ENCODE peak calls at places on chromosomes 4 and X, in five cellular contexts. One of them, this sample, is unnamed.

GRCh38 chr4:1113311-1114009 is at the start of gene RNF212:
- DNase-seq in K562: no peak
- DNase-seq in HepG2: no peak
- DNase-seq in SK-N-SH: peak
- DNase-seq in GM12878: no peak
- DNase-seq in this sample: no peak

GRCh38 chr4:16264798-16265197 is 38.5 kb upstream of the TAPT1 start:
- DNase-seq in K562: peak
- DNase-seq in HepG2: peak
- DNase-seq in SK-N-SH: peak
- DNase-seq in GM12878: peak
- DNase-seq in this sample: peak

GRCh38 chrX:23907106-23907495 is 637 bp downstream of the APOO start:
- DNase-seq in K562: no peak
- DNase-seq in HepG2: no peak
- DNase-seq in SK-N-SH: no peak
- DNase-seq in GM12878: no peak
- DNase-seq in this sample: no peak

GRCh38 chr4:7871356-7871755 is 68.3 kb downstream of the AFAP1 start:
- DNase-seq in K562: no peak
- DNase-seq in HepG2: no peak
- DNase-seq in SK-N-SH: no peak
- DNase-seq in GM12878: no peak
- DNase-seq in this sample: no peak

GRCh38 chr4:119570401-119570800 is 58.2 kb downstream of the PDE5A start:
- DNase-seq in K562: no peak
- DNase-seq in HepG2: no peak
- DNase-seq in SK-N-SH: no peak
- DNase-seq in GM12878: no peak
- DNase-seq in this sample: no peak

GRCh38 chr4:83011779-83012630 is 1.4 kb upstream of the LIN54 start:
- DNase-seq in K562: peak
- DNase-seq in HepG2: no peak
- DNase-seq in SK-N-SH: no peak
- DNase-seq in GM12878: no peak
- DNase-seq in this sample: no peak

GRCh38 chrX:38798956-38799355 is 2.3 kb upstream of the MID1IP1 start:
- DNase-seq in K562: no peak
- DNase-seq in HepG2: no peak
- DNase-seq in SK-N-SH: no peak
- DNase-seq in GM12878: no peak
- DNase-seq in this sample: no peak

GRCh38 chr4:68373513-68373912 is 23.6 kb upstream of the YTHDC1 start:
- DNase-seq in K562: peak
- DNase-seq in HepG2: no peak
- DNase-seq in SK-N-SH: peak
- DNase-seq in GM12878: no peak
- DNase-seq in this sample: no peak

GRCh38 chrX:134520860-134521390 is 61.0 kb downstream of the HPRT1 start:
- DNase-seq in K562: peak
- DNase-seq in HepG2: peak
- DNase-seq in SK-N-SH: peak
- DNase-seq in GM12878: no peak
- DNase-seq in this sample: peak

GRCh38 chrX:53089224-53089842 is 4.6 kb upstream of the KANTR start:
- DNase-seq in K562: peak
- DNase-seq in HepG2: no peak
- DNase-seq in SK-N-SH: peak
- DNase-seq in GM12878: no peak
- DNase-seq in this sample: peak

GRCh38 chrX:51614353-51614752 is 4.4 kb downstream of the CENPVL3 start:
- DNase-seq in K562: peak
- DNase-seq in HepG2: peak
- DNase-seq in SK-N-SH: peak
- DNase-seq in GM12878: no peak
- DNase-seq in this sample: peak

GRCh38 chr4:31045724-31046318 is 325.7 kb downstream of the PCDH7 start:
- DNase-seq in K562: peak
- DNase-seq in HepG2: no peak
- DNase-seq in SK-N-SH: no peak
- DNase-seq in GM12878: no peak
- DNase-seq in this sample: no peak

DNA sequence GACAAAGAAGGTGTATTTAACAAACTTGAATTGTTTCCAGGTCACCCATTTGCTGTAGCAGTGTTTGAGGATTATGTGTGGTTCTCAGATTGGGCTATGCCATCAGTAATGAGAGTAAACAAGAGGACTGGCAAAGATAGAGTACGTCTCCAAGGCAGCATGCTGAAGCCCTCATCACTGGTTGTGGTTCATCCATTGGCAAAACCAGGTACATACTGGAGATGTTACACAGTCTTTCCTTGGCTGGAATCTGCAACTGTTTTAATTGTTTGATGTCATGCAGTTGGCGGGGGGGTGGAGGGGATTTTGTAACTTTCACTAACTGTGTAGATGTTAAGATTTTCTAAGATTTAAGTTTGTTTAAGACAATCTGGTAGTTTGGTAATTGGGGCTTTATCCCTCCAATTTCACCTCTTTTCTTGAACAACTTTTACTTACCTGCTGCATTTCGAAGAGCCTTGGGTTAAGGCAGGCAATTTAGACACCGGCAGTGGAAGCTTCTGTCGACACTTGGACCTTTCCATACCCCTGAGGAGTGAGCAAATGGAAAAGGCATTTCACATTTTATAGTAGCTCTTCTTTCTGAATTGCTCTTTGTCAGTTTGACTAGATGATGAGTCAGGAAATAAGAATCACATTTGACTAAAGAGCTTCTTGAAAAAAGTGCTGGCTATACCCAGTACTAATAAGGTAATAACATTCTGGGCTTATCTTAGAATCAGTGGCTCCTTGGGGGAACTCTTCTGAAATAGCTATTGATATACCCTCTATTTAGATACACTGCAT is 67.4 kb downstream of the EGF start:
- DNase-seq in K562: no peak
- DNase-seq in HepG2: no peak
- DNase-seq in SK-N-SH: no peak
- DNase-seq in GM12878: no peak
- DNase-seq in this sample: no peak
- TF ChIP-seq MAX in K562: no peak
- TF ChIP-seq MAX in HepG2: no peak
- TF ChIP-seq MAX in SK-N-SH: no peak
- TF ChIP-seq MAX in GM12878: no peak
- TF ChIP-seq MAX in this sample: no peak

DNA sequence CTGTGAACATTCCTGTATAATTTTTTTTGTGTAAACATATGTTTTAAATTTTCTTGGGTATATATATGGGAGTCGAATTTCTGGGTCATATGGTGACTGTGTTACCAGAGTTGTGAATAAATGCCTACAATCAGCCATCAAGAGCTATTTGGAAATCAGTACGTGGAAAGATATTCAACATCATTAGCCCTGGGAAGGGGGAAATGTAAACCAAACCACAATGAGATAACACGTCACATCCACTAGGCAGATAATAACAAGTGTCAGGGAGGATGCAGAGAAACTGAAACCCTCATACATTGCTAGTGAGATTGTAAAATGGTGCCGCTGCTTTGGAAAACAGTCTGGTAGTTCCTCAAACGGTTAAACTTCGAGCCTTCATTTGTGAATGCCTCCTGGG is 43.9 kb downstream of the LUZP4 start:
- DNase-seq in K562: no peak
- DNase-seq in HepG2: no peak
- DNase-seq in SK-N-SH: no peak
- DNase-seq in GM12878: no peak
- DNase-seq in this sample: no peak
- TF ChIP-seq ZBTB33 in K562: no peak
- TF ChIP-seq ZBTB33 in HepG2: no peak
- TF ChIP-seq ZBTB33 in SK-N-SH: no peak
- TF ChIP-seq ZBTB33 in GM12878: no peak
- TF ChIP-seq ZBTB33 in this sample: no peak

GRCh38 chrX:74421181-74422028 is at the start of gene SLC16A2:
- DNase-seq in K562: no peak
- DNase-seq in HepG2: no peak
- DNase-seq in SK-N-SH: peak
- DNase-seq in GM12878: no peak
- DNase-seq in this sample: no peak
- TF ChIP-seq SIN3A in K562: no peak
- TF ChIP-seq SIN3A in HepG2: no peak
- TF ChIP-seq SIN3A in SK-N-SH: no peak
- TF ChIP-seq SIN3A in GM12878: no peak
- TF ChIP-seq SIN3A in this sample: no peak

GRCh38 chr4:182367153-182367552 is 124.0 kb downstream of the TENM3 start:
- DNase-seq in K562: no peak
- DNase-seq in HepG2: no peak
- DNase-seq in SK-N-SH: no peak
- DNase-seq in GM12878: no peak
- DNase-seq in this sample: no peak

GRCh38 chr4:182370491-182370890 is 127.3 kb downstream of the TENM3 start:
- DNase-seq in K562: no peak
- DNase-seq in HepG2: no peak
- DNase-seq in SK-N-SH: no peak
- DNase-seq in GM12878: no peak
- DNase-seq in this sample: no peak

DNA sequence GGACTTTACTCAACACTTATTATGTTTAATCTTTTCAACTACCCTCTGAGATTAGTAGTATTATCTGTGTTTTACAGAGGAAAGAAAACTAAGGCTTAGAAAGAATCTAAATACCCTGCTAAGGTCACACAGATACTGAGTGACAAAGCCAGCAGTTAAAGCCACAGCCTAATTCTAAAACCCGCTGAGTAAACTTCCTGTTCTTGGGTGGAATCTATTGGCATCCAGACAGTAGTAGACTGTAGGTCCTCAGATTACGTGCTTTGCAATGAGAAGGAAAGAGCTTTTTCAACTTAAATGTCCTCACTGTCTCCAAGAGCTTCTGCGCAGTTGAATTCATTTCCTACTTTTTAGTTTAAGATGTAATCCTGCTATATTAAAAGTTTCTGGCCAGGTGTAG is 126.0 kb downstream of the TENM3 start:
- DNase-seq in K562: no peak
- DNase-seq in HepG2: no peak
- DNase-seq in SK-N-SH: no peak
- DNase-seq in GM12878: no peak
- DNase-seq in this sample: no peak
- TF ChIP-seq MAX in K562: no peak
- TF ChIP-seq MAX in HepG2: no peak
- TF ChIP-seq MAX in SK-N-SH: no peak
- TF ChIP-seq MAX in GM12878: no peak
- TF ChIP-seq MAX in this sample: no peak

GRCh38 chrX:68822641-68823410 is 6.0 kb upstream of the EFNB1 start:
- DNase-seq in K562: peak
- DNase-seq in HepG2: peak
- DNase-seq in SK-N-SH: peak
- DNase-seq in GM12878: no peak
- DNase-seq in this sample: peak
- TF ChIP-seq ZBTB33 in K562: no peak
- TF ChIP-seq ZBTB33 in HepG2: no peak
- TF ChIP-seq ZBTB33 in SK-N-SH: no peak
- TF ChIP-seq ZBTB33 in GM12878: no peak
- TF ChIP-seq ZBTB33 in this sample: no peak

DNA sequence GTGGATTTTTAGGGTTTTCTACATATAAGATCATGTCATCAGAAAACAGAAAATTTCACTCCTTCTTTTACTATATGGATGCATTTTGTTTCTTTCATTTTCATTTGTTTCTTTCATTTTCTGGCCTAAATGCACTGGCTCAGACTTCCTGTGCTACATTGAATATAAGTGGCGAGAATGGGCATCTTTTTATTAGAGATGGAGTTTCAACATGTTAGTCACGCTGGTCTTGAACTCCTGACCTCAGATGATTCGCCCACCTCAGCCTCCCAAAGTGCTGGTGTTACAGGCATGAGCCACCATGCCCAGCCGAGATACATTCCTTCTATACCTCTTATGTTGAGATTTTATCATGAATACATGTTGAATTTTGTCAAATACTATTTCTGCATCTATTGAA is 61.8 kb downstream of the BRWD3 start:
- DNase-seq in K562: no peak
- DNase-seq in HepG2: no peak
- DNase-seq in SK-N-SH: no peak
- DNase-seq in GM12878: no peak
- DNase-seq in this sample: no peak
- TF ChIP-seq SIN3A in K562: no peak
- TF ChIP-seq SIN3A in HepG2: no peak
- TF ChIP-seq SIN3A in SK-N-SH: no peak
- TF ChIP-seq SIN3A in GM12878: no peak
- TF ChIP-seq SIN3A in this sample: no peak

GRCh38 chr4:36172650-36173049 is 71.7 kb downstream of the ARAP2 start:
- DNase-seq in K562: no peak
- DNase-seq in HepG2: no peak
- DNase-seq in SK-N-SH: no peak
- DNase-seq in GM12878: no peak
- DNase-seq in this sample: no peak
- TF ChIP-seq MAX in K562: no peak
- TF ChIP-seq MAX in HepG2: no peak
- TF ChIP-seq MAX in SK-N-SH: no peak
- TF ChIP-seq MAX in GM12878: no peak
- TF ChIP-seq MAX in this sample: no peak

DNA sequence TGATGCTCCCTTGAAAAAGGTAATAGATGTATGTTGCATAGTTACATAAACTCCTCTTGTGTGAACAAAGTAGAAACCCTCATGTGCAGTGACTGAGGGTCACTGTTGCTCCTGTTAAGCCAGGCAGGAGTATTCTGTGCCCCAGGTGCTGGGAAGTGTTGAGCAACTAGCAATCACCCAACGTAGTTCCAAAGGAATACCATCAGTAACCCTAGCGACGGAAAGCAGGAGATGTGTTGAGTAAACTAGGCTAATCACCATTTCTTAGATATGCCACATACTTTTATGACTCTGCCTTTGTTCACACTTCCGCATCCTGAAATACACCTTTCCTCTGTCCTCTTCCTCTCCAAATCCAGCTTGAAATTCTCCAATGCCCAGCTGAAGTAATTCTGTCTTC is 50.9 kb upstream of the TAB3 start:
- DNase-seq in K562: no peak
- DNase-seq in HepG2: no peak
- DNase-seq in SK-N-SH: no peak
- DNase-seq in GM12878: no peak
- DNase-seq in this sample: no peak
- TF ChIP-seq ZBTB33 in K562: no peak
- TF ChIP-seq ZBTB33 in HepG2: no peak
- TF ChIP-seq ZBTB33 in SK-N-SH: no peak
- TF ChIP-seq ZBTB33 in GM12878: no peak
- TF ChIP-seq ZBTB33 in this sample: no peak

DNA sequence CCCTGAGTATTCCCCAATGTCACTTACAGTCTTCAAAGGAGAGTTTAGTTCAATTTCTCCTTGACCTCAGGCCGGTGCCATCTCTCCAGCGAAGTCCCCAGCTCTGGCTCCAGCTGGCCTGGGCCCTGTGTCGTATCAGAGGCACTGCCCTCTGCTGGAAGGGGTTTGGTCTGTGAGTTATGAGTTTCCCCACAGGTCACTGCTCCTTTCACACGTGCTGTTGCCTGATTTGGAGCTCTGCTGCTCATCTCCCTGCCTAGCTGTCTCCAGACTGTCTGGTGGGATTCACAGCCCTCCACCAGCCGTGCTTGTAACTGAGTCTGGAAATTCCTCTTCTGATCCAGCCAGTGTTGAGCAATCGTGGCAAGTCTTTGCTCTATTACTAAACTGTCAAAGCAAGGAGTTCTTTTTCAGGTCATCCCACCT is at the start of gene RAP2C:
- DNase-seq in K562: peak
- DNase-seq in HepG2: peak
- DNase-seq in SK-N-SH: peak
- DNase-seq in GM12878: no peak
- DNase-seq in this sample: peak
- TF ChIP-seq SIN3A in K562: peak
- TF ChIP-seq SIN3A in HepG2: peak
- TF ChIP-seq SIN3A in SK-N-SH: no peak
- TF ChIP-seq SIN3A in GM12878: no peak
- TF ChIP-seq SIN3A in this sample: no peak

This sample was measured in HCT116.